ENCODE peak calls at places on chromosomes 3 and 15, in seven cellular contexts. R, V, N, U, T, O and S are unnamed samples.

GRCh38 chr3:73451276-73451973 is 173.3 kb downstream of the PDZRN3 start:
- DNase-seq in R (no peak), T (no peak), O (no peak), U (no peak), V (no peak), N (no peak), S (no peak)

GRCh38 chr3:61979645-61980430 is 393.5 kb downstream of the FEZF2 start:
- DNase-seq in T (no peak), V (no peak), O (no peak), U (no peak), R (no peak), N (no peak), S (no peak)

GRCh38 chr3:112472676-112473075 is 26.6 kb downstream of the BTLA start:
- DNase-seq in R (no peak), U (no peak), O (no peak), N (no peak), V (no peak), T (no peak), S (no peak)

GRCh38 chr3:31404871-31405270 is 127.9 kb upstream of the STT3B start:
- DNase-seq in R (no peak), N (no peak), U (no peak), O (no peak), V (no peak), T (no peak), S (no peak)

GRCh38 chr3:141930801-141931200 is 54.4 kb downstream of the ATP1B3 start:
- DNase-seq in T (no peak), N (peak; percentile 16), V (no peak), U (no peak), R (no peak), O (no peak), S (no peak)

GRCh38 chr3:128297401-128298138 is 144.3 kb downstream of the EEFSEC start:
- DNase-seq in U (no peak), R (no peak), V (no peak), O (no peak), T (no peak), N (no peak), S (no peak)

GRCh38 chr15:68548375-68548774 is 30.4 kb upstream of the CORO2B start:
- DNase-seq in V (no peak), O (no peak), R (no peak), U (no peak), N (no peak), T (no peak), S (no peak)

GRCh38 chr3:58565621-58566397 is 11.4 kb downstream of the FAM107A start:
- DNase-seq in N (no peak), U (no peak), V (no peak), T (peak; percentile 55), O (peak; percentile 24), R (no peak), S (no peak)

GRCh38 chr15:73909616-73910015 is 16.6 kb upstream of the LOXL1 start:
- DNase-seq in T (no peak), U (no peak), O (no peak), N (no peak), V (no peak), R (no peak), S (no peak)

GRCh38 chr3:23811919-23812318 is 6.2 kb downstream of the UBE2E1 start:
- DNase-seq in U (no peak), N (peak; percentile 65), R (no peak), V (no peak), O (no peak), T (no peak), S (peak; percentile 63)

GRCh38 chr3:138898301-138898700 is 48.6 kb downstream of the FOXL2 start:
- DNase-seq in N (no peak), O (no peak), R (no peak), U (no peak), V (no peak), T (no peak), S (no peak)

GRCh38 chr3:197482001-197482400 is 73.8 kb downstream of the BDH1 start:
- DNase-seq in N (no peak), R (no peak), T (no peak), O (no peak), V (no peak), U (no peak), S (no peak)

GRCh38 chr15:64865998-64866520 is 24.3 kb downstream of the PLEKHO2 start:
- DNase-seq in N (no peak), O (no peak), R (no peak), V (no peak), U (no peak), T (no peak), S (no peak)

GRCh38 chr3:131338948-131339640 is 42.5 kb upstream of the NUDT16 start:
- DNase-seq in U (no peak), T (no peak), N (no peak), R (no peak), V (no peak), O (no peak), S (no peak)

GRCh38 chr3:140910860-140911259 is 30.8 kb upstream of the SLC25A36 start:
- DNase-seq in N (no peak), V (no peak), T (no peak), R (no peak), U (no peak), O (no peak), S (no peak)

GRCh38 chr3:167785790-167786189 is 50.3 kb downstream of the SERPINI1 start:
- DNase-seq in R (no peak), V (no peak), N (no peak), O (no peak), T (no peak), U (no peak), S (no peak)

GRCh38 chr3:127676456-127676855 is 3.7 kb downstream of the ABTB1 start:
- DNase-seq in V (no peak), N (no peak), T (peak; percentile 54), O (no peak), R (peak; percentile 13), U (no peak), S (no peak)

GRCh38 chr15:84604804-84605203 is 4.0 kb downstream of the ZSCAN2 start:
- DNase-seq in V (no peak), O (no peak), T (peak; percentile 13), N (peak; percentile 50), R (no peak), U (no peak), S (no peak)

GRCh38 chr3:70358978-70359580 is 46.6 kb upstream of the MDFIC2 start:
- DNase-seq in T (no peak), V (no peak), N (no peak), U (peak; percentile 16), O (no peak), R (no peak), S (no peak)

GRCh38 chr3:115710799-115711198 is 87.5 kb downstream of the GAP43 start:
- DNase-seq in R (no peak), V (no peak), T (no peak), N (no peak), U (no peak), O (no peak), S (no peak)

GRCh38 chr3:181757694-181758306 is 46.1 kb downstream of the SOX2 start:
- DNase-seq in O (no peak), R (no peak), T (no peak), V (no peak), N (no peak), U (no peak), S (no peak)

GRCh38 chr3:52032702-52033408 is 23.5 kb downstream of the DUSP7 start:
- DNase-seq in O (no peak), U (no peak), R (no peak), V (no peak), N (no peak), T (no peak), S (no peak)
- TF ChIP-seq CTCF in O (no peak), U (no peak), R (no peak), V (no peak), N (no peak), T (no peak), S (no peak)

DNA sequence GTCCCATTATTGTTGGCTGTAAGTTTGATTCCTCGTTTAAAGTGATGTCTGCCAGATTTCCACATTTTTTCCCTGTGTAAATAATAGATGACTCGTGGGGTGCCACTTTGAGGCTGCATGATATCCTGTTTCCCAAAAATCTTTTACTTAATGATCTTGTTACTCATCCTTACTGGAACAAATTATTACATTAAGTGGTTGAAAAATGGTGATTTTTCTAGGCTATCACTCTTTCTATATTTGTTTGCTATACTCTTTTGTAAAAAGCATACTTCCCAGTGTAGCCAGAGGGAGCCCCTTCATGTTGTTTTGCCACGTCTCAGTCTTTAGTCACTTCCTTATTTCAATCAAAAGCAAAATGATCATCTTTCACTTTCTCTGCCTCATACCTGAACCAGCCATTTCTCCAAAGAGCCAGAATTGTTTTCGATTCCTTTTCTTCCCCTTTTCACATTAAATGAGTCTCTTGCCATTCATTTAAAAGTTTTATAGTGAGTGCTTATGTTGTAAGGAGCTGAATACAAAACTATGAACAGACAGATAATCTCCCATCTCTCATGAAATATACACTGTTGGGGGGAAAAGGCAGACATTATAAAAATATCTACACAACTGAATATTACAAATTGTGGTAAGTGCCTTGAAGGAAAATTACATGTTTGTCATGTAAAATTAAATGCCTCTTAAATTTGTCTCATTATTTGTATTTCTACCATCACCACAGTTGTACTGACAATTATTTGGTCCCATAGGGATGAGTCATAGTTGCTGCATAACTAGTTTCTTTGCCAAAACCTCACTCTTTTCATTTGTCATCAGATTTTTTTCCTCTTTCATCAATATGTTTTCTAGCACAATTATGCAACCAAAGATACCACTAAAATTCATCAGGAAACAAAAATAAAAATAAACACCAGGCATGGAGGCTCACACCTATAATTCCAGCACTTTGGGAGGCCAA is 41.5 kb downstream of the ADGRG7 start:
- DNase-seq in O (no peak), T (no peak), V (no peak), N (peak; percentile 62), R (no peak), U (no peak), S (peak; percentile 60)
- TF ChIP-seq CTCF in O (no peak), T (no peak), V (peak; percentile 18), N (peak; percentile 36), R (no peak), U (no peak), S (peak; percentile 26)

GRCh38 chr3:46948830-46949671 is 27.5 kb downstream of the CCDC12 start:
- DNase-seq in O (peak; percentile 15), V (peak; percentile 85), U (no peak), N (peak; percentile 69), R (no peak), T (no peak), S (no peak)
- TF ChIP-seq CTCF in O (no peak), V (no peak), U (no peak), N (no peak), R (no peak), T (no peak), S (no peak)

DNA sequence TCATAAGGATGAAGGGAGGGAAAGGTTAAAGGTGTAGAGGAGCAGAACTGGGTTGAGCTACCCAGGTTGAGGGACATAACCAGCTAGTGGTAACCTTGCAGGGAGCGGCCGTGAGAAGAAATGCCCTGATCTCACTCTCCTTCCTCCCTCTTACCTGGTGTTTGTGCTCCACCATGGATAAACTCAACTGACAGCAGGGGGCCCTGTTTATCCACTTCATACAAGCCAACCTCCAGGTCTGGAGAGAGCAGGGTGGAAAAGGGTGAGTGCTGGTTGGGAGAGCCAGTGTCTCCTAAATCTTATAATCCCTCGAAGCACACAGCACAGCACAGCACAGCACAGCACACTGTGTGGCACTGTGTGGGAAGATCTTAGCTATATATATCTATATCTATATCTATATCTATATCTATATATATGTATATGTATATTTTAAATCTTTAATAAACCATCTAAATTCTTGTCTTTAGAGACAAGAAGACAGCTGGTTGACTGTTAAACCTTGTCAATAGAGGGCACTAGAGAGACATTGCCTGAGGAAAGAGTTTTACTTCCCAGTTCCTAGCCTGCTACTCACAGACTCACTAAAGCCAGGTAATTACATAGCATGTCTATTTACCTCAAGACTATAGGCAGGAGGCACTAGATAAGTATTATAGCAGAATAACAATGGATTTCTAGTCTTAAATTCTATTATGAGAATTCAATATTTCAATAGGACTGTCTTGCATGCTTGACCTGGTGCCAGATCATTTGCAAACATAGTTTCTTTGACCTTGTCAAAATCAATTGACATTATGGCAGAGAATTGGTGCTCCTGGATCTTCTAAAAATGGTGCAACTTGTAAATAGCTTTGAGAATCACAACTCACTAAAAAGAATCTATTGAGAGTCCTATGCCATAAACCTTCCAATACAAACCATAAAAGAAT is 21.7 kb upstream of the FMN1 start:
- DNase-seq in R (no peak), O (no peak), N (peak; percentile 42), T (no peak), V (no peak), U (no peak), S (peak; percentile 38)
- TF ChIP-seq CTCF in R (peak; percentile 71), O (peak; percentile 52), N (peak; percentile 31), T (peak; percentile 25), V (peak; percentile 74), U (peak; percentile 66), S (peak; percentile 33)